ENCODE peak calls at places on chromosomes 7 and 10, in six cellular contexts. One of them, this sample, is unnamed.

GRCh38 chr10:93541402-93542357 is 24.8 kb upstream of the FFAR4 start:
- DNase-seq in dorsolateral prefrontal cortex: no peak
- DNase-seq in LNCaP clone FGC: no peak
- DNase-seq in endothelial cell: peak
- DNase-seq in nephron progenitor cell: peak
- DNase-seq in IMR-90: peak
- DNase-seq in this sample: no peak

GRCh38 chr10:20986049-20986448 is 88.9 kb upstream of the NEBL start:
- DNase-seq in LNCaP clone FGC: no peak
- DNase-seq in nephron progenitor cell: no peak
- DNase-seq in dorsolateral prefrontal cortex: no peak
- DNase-seq in endothelial cell: no peak
- DNase-seq in IMR-90: no peak
- DNase-seq in this sample: no peak

GRCh38 chr7:140671966-140672365 is 779 bp upstream of the ADCK2 start:
- DNase-seq in dorsolateral prefrontal cortex: no peak
- DNase-seq in IMR-90: no peak
- DNase-seq in endothelial cell: no peak
- DNase-seq in LNCaP clone FGC: no peak
- DNase-seq in nephron progenitor cell: no peak
- DNase-seq in this sample: no peak

GRCh38 chr7:33299425-33299824 is 170.1 kb downstream of the BBS9 start:
- DNase-seq in nephron progenitor cell: no peak
- DNase-seq in dorsolateral prefrontal cortex: no peak
- DNase-seq in IMR-90: no peak
- DNase-seq in endothelial cell: no peak
- DNase-seq in LNCaP clone FGC: no peak
- DNase-seq in this sample: no peak

GRCh38 chr10:128793726-128794655 is 667.8 kb upstream of the MKI67 start:
- DNase-seq in IMR-90: no peak
- DNase-seq in LNCaP clone FGC: no peak
- DNase-seq in endothelial cell: no peak
- DNase-seq in dorsolateral prefrontal cortex: no peak
- DNase-seq in nephron progenitor cell: no peak
- DNase-seq in this sample: no peak

GRCh38 chr7:116762951-116763350 is 91.0 kb downstream of the MET start:
- DNase-seq in endothelial cell: no peak
- DNase-seq in dorsolateral prefrontal cortex: no peak
- DNase-seq in IMR-90: no peak
- DNase-seq in nephron progenitor cell: no peak
- DNase-seq in LNCaP clone FGC: no peak
- DNase-seq in this sample: no peak

GRCh38 chr7:140074780-140075179 is 12.0 kb upstream of the PARP12 start:
- DNase-seq in LNCaP clone FGC: no peak
- DNase-seq in IMR-90: peak
- DNase-seq in dorsolateral prefrontal cortex: no peak
- DNase-seq in nephron progenitor cell: no peak
- DNase-seq in endothelial cell: no peak
- DNase-seq in this sample: peak

GRCh38 chr10:15267496-15267895 is 99.0 kb upstream of the NMT2 start:
- DNase-seq in dorsolateral prefrontal cortex: no peak
- DNase-seq in nephron progenitor cell: no peak
- DNase-seq in IMR-90: no peak
- DNase-seq in LNCaP clone FGC: no peak
- DNase-seq in endothelial cell: no peak
- DNase-seq in this sample: no peak

GRCh38 chr7:155646669-155647068 is 2.2 kb downstream of the RBM33 start:
- DNase-seq in LNCaP clone FGC: no peak
- DNase-seq in dorsolateral prefrontal cortex: no peak
- DNase-seq in endothelial cell: no peak
- DNase-seq in IMR-90: no peak
- DNase-seq in nephron progenitor cell: no peak
- DNase-seq in this sample: no peak

GRCh38 chr10:47254611-47255010 is 45.4 kb upstream of the GDF10 start:
- DNase-seq in IMR-90: no peak
- DNase-seq in nephron progenitor cell: no peak
- DNase-seq in endothelial cell: no peak
- DNase-seq in dorsolateral prefrontal cortex: no peak
- DNase-seq in LNCaP clone FGC: peak
- DNase-seq in this sample: no peak

GRCh38 chr7:40015790-40016296 is 65.8 kb downstream of the CDK13 start:
- DNase-seq in LNCaP clone FGC: peak
- DNase-seq in IMR-90: peak
- DNase-seq in dorsolateral prefrontal cortex: peak
- DNase-seq in endothelial cell: no peak
- DNase-seq in nephron progenitor cell: no peak
- DNase-seq in this sample: no peak

GRCh38 chr10:63977329-63977923 is 456.2 kb downstream of the REEP3 start:
- DNase-seq in nephron progenitor cell: peak
- DNase-seq in IMR-90: peak
- DNase-seq in dorsolateral prefrontal cortex: peak
- DNase-seq in LNCaP clone FGC: peak
- DNase-seq in endothelial cell: peak
- DNase-seq in this sample: no peak

GRCh38 chr7:30396379-30396778 is 82.2 kb downstream of the NOD1 start:
- DNase-seq in nephron progenitor cell: no peak
- DNase-seq in dorsolateral prefrontal cortex: no peak
- DNase-seq in LNCaP clone FGC: no peak
- DNase-seq in endothelial cell: no peak
- DNase-seq in IMR-90: no peak
- DNase-seq in this sample: no peak
- TF ChIP-seq CTCF in nephron progenitor cell: no peak
- TF ChIP-seq CTCF in dorsolateral prefrontal cortex: peak
- TF ChIP-seq CTCF in LNCaP clone FGC: no peak
- TF ChIP-seq CTCF in endothelial cell: no peak
- TF ChIP-seq CTCF in IMR-90: no peak
- TF ChIP-seq CTCF in this sample: no peak

GRCh38 chr7:111749625-111750024 is 187.3 kb upstream of the IMMP2L start:
- DNase-seq in LNCaP clone FGC: no peak
- DNase-seq in endothelial cell: no peak
- DNase-seq in IMR-90: no peak
- DNase-seq in dorsolateral prefrontal cortex: no peak
- DNase-seq in nephron progenitor cell: no peak
- DNase-seq in this sample: no peak
- TF ChIP-seq CTCF in LNCaP clone FGC: no peak
- TF ChIP-seq CTCF in endothelial cell: no peak
- TF ChIP-seq CTCF in IMR-90: no peak
- TF ChIP-seq CTCF in dorsolateral prefrontal cortex: no peak
- TF ChIP-seq CTCF in nephron progenitor cell: no peak
- TF ChIP-seq CTCF in this sample: no peak

DNA sequence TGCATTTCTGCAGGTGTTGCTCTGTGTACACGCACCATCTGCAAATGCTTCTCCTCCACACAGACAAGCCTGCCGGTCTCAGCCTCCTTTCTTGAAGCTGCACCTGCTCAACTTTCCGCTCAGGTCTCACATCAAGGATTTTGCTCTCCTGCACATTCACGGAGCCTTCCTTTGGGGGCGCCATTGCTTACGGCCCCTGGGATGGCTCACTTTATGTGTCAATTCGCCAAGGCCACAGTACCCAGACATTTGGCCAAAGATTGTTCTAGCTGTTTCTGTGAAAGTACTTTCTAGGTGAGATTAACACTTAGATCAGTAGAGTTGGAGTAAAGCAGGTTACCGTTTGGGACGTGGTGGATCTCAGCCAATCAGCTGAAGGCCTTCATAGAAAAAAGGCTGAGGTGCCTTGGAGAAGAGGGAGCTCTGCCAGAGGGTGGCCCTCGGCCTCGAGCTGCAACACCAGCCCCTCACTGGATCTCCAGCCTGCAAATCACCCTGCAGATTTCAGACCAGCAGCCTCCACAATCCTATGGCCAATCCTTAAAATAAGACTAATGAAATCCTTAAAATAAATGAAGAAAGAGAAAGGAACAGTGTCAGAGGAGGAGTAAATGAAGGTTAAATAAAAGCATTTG is 39.9 kb upstream of the PPP2R2D start:
- DNase-seq in dorsolateral prefrontal cortex: no peak
- DNase-seq in LNCaP clone FGC: no peak
- DNase-seq in endothelial cell: no peak
- DNase-seq in IMR-90: no peak
- DNase-seq in nephron progenitor cell: no peak
- DNase-seq in this sample: no peak
- TF ChIP-seq CTCF in dorsolateral prefrontal cortex: no peak
- TF ChIP-seq CTCF in LNCaP clone FGC: no peak
- TF ChIP-seq CTCF in endothelial cell: no peak
- TF ChIP-seq CTCF in IMR-90: no peak
- TF ChIP-seq CTCF in nephron progenitor cell: no peak
- TF ChIP-seq CTCF in this sample: no peak

GRCh38 chr7:157248659-157249058 is 88.1 kb upstream of the DNAJB6 start:
- DNase-seq in dorsolateral prefrontal cortex: no peak
- DNase-seq in nephron progenitor cell: no peak
- DNase-seq in IMR-90: no peak
- DNase-seq in endothelial cell: no peak
- DNase-seq in LNCaP clone FGC: no peak
- DNase-seq in this sample: no peak

GRCh38 chr7:157250605-157251228 is 86.1 kb upstream of the DNAJB6 start:
- DNase-seq in IMR-90: peak
- DNase-seq in dorsolateral prefrontal cortex: no peak
- DNase-seq in endothelial cell: peak
- DNase-seq in LNCaP clone FGC: no peak
- DNase-seq in nephron progenitor cell: peak
- DNase-seq in this sample: no peak

GRCh38 chr7:157255201-157255606 is 81.6 kb upstream of the DNAJB6 start:
- DNase-seq in nephron progenitor cell: no peak
- DNase-seq in LNCaP clone FGC: peak
- DNase-seq in dorsolateral prefrontal cortex: no peak
- DNase-seq in IMR-90: no peak
- DNase-seq in endothelial cell: no peak
- DNase-seq in this sample: no peak

GRCh38 chr7:157253850-157254249 is 83.0 kb upstream of the DNAJB6 start:
- DNase-seq in LNCaP clone FGC: peak
- DNase-seq in endothelial cell: no peak
- DNase-seq in dorsolateral prefrontal cortex: peak
- DNase-seq in nephron progenitor cell: no peak
- DNase-seq in IMR-90: no peak
- DNase-seq in this sample: no peak
- TF ChIP-seq CTCF in LNCaP clone FGC: peak
- TF ChIP-seq CTCF in endothelial cell: no peak
- TF ChIP-seq CTCF in dorsolateral prefrontal cortex: peak
- TF ChIP-seq CTCF in nephron progenitor cell: no peak
- TF ChIP-seq CTCF in IMR-90: no peak
- TF ChIP-seq CTCF in this sample: no peak

DNA sequence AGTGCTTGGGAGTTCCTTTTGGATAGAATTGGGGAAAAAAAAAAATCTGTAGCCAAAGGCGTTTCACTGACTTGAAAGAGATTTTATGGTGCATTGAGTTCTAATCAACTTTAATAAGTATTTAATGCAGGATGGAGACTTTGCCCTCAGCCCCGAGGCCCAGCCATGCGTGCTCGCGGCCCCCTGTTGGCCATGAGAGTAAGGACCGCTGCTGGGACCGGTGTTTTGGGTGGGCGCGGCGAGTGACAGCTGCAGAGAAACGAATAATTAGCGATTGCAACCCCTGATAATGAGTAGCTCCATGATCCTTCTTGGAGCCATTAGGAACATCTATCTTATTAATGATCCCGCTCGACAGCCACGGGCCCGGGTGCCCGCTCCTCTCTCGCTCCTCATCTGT is 347.4 kb downstream of the RPS24 start:
- DNase-seq in dorsolateral prefrontal cortex: no peak
- DNase-seq in LNCaP clone FGC: no peak
- DNase-seq in endothelial cell: peak
- DNase-seq in nephron progenitor cell: peak
- DNase-seq in IMR-90: no peak
- DNase-seq in this sample: no peak
- TF ChIP-seq CTCF in dorsolateral prefrontal cortex: no peak
- TF ChIP-seq CTCF in LNCaP clone FGC: peak
- TF ChIP-seq CTCF in endothelial cell: peak
- TF ChIP-seq CTCF in nephron progenitor cell: peak
- TF ChIP-seq CTCF in IMR-90: peak
- TF ChIP-seq CTCF in this sample: peak

DNA sequence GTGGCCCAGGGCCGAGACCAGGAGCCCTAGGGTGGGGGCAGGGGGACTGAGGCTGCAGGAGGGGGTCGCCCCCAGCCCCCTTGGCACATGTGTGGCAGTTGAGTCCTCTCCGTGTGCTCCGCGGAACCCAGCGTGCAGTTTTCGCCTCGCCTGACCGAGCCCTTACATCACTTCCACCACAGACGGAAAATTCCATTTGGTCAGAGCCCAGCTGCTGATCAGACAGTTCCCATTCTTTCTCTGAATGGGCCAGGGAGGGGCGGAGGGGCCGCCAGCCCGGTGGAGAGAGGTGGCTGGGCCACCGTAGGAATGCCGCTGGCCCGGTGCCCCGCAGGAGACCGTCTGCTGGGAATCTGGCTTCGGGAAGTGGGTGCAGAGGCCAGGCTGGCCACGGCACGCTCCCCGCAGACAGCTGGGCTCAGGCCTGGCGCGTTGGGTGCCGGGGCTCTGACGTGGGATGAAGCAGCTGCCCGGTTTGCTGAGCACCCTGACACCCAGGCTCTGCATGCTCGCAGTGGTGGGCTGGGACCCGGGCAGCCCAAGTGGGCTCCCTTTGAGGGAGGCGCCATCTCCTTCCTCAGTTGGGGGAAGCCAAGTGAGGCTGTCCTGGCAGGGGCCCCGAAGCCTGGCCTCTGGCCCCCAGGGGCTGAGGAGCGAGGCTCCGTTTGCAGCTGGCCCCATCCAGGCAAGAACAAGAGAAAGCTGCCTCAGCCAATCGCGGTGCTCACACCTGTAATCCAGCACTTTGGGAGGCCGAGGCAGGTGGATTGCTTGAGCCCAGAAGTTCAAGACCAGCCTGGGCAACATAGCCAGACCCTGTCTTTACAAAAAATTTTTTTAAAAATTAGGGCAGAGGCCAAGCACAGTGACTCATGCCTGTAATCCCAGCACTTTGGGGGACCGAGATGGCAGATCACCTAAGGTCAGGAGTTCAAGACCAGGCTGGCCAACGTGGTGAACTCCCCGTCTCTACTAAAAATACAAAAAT is 9.9 kb downstream of the TTYH3 start:
- DNase-seq in dorsolateral prefrontal cortex: peak
- DNase-seq in IMR-90: peak
- DNase-seq in nephron progenitor cell: peak
- DNase-seq in endothelial cell: peak
- DNase-seq in LNCaP clone FGC: no peak
- DNase-seq in this sample: peak
- TF ChIP-seq CTCF in dorsolateral prefrontal cortex: peak
- TF ChIP-seq CTCF in IMR-90: no peak
- TF ChIP-seq CTCF in nephron progenitor cell: no peak
- TF ChIP-seq CTCF in endothelial cell: no peak
- TF ChIP-seq CTCF in LNCaP clone FGC: no peak
- TF ChIP-seq CTCF in this sample: no peak

GRCh38 chr7:11343136-11343535 is 369.5 kb downstream of the PHF14 start:
- DNase-seq in dorsolateral prefrontal cortex: no peak
- DNase-seq in IMR-90: no peak
- DNase-seq in endothelial cell: no peak
- DNase-seq in nephron progenitor cell: no peak
- DNase-seq in LNCaP clone FGC: no peak
- DNase-seq in this sample: no peak

GRCh38 chr7:11346312-11346711 is 372.6 kb downstream of the PHF14 start:
- DNase-seq in nephron progenitor cell: no peak
- DNase-seq in IMR-90: no peak
- DNase-seq in LNCaP clone FGC: no peak
- DNase-seq in endothelial cell: no peak
- DNase-seq in dorsolateral prefrontal cortex: no peak
- DNase-seq in this sample: no peak

GRCh38 chr7:11343818-11344413 is 370.2 kb downstream of the PHF14 start:
- DNase-seq in nephron progenitor cell: peak
- DNase-seq in IMR-90: peak
- DNase-seq in dorsolateral prefrontal cortex: no peak
- DNase-seq in endothelial cell: peak
- DNase-seq in LNCaP clone FGC: no peak
- DNase-seq in this sample: no peak

GRCh38 chr7:11345621-11346020 is 371.9 kb downstream of the PHF14 start:
- DNase-seq in IMR-90: no peak
- DNase-seq in endothelial cell: no peak
- DNase-seq in nephron progenitor cell: no peak
- DNase-seq in LNCaP clone FGC: no peak
- DNase-seq in dorsolateral prefrontal cortex: no peak
- DNase-seq in this sample: no peak

GRCh38 chr7:11341285-11341944 is 367.7 kb downstream of the PHF14 start:
- DNase-seq in dorsolateral prefrontal cortex: peak
- DNase-seq in endothelial cell: peak
- DNase-seq in IMR-90: no peak
- DNase-seq in nephron progenitor cell: no peak
- DNase-seq in LNCaP clone FGC: peak
- DNase-seq in this sample: no peak
- TF ChIP-seq CTCF in dorsolateral prefrontal cortex: peak
- TF ChIP-seq CTCF in endothelial cell: peak
- TF ChIP-seq CTCF in IMR-90: peak
- TF ChIP-seq CTCF in nephron progenitor cell: no peak
- TF ChIP-seq CTCF in LNCaP clone FGC: peak
- TF ChIP-seq CTCF in this sample: no peak